ENCODE peak calls at places on chromosomes 3 and 15, in five cellular contexts. P is body of pancreas, V is HCT116, J is uterus, O is right lobe of liver. Q is an unnamed sample. For H3K4me1 and H3K36me3, the result is how much of the 10 kb centered on the place peaks cover.

GRCh38 chr3:149615731-149616221 is 42.0 kb downstream of the WWTR1 start:
- DNase-seq in J (no peak), V (no peak), P (no peak), O (no peak), Q (no peak)

GRCh38 chr15:45548753-45549520 is 26.4 kb upstream of the SLC30A4 start:
- DNase-seq in V (no peak), P (no peak), O (no peak), J (no peak), Q (no peak)

GRCh38 chr3:158570999-158571702 is at the start of gene MLF1:
- DNase-seq in P (peak), V (peak), O (peak), J (peak), Q (no peak)

GRCh38 chr3:107217161-107217560 is 160.1 kb upstream of the CCDC54 start:
- DNase-seq in J (no peak), P (no peak), O (no peak), V (peak), Q (no peak)

GRCh38 chr15:52158084-52158765 is 33.0 kb downstream of the GNB5 start:
- DNase-seq in P (no peak), O (no peak), J (no peak), V (no peak), Q (no peak)

GRCh38 chr15:44501768-44502366 is 35.1 kb upstream of the EIF3J start:
- DNase-seq in P (no peak), J (no peak), O (no peak), V (peak), Q (no peak)

GRCh38 chr15:56660943-56661342 is 72.4 kb downstream of the ZNF280D start:
- DNase-seq in J (no peak), P (no peak), V (no peak), O (no peak), Q (no peak)

GRCh38 chr3:30073622-30074021 is 532.8 kb upstream of the TGFBR2 start:
- DNase-seq in O (no peak), V (peak), P (no peak), J (no peak), Q (no peak)

GRCh38 chr3:59749291-59749690 is 699.5 kb upstream of the CFAP20DC start:
- DNase-seq in P (no peak), J (no peak), O (no peak), V (no peak), Q (no peak)

GRCh38 chr15:57389991-57390390 is 13.7 kb downstream of the CGNL1 start:
- DNase-seq in J (no peak), O (no peak), P (no peak), V (no peak), Q (no peak)

GRCh38 chr3:72633534-72633933 is 214.7 kb downstream of the SHQ1 start:
- DNase-seq in J (no peak), V (no peak), O (no peak), P (no peak), Q (no peak)

GRCh38 chr3:195764961-195765706 is 44.4 kb downstream of the MUC20 start:
- DNase-seq in O (no peak), J (no peak), P (no peak), V (no peak), Q (no peak)

GRCh38 chr3:184615396-184615795 is 53.8 kb downstream of the EPHB3 start:
- DNase-seq in P (no peak), O (no peak), V (no peak), J (no peak), Q (no peak)

GRCh38 chr3:16936233-16936632 is 51.5 kb downstream of the PLCL2 start:
- DNase-seq in O (no peak), J (no peak), V (no peak), P (no peak), Q (no peak)

GRCh38 chr15:69893863-69894262 is 203.9 kb downstream of the TLE3 start:
- DNase-seq in O (no peak), P (no peak), V (no peak), J (peak), Q (no peak)

GRCh38 chr3:74167926-74168325 is 446.5 kb downstream of the CNTN3 start:
- DNase-seq in O (no peak), P (no peak), V (no peak), J (no peak), Q (no peak)

GRCh38 chr3:178623666-178624255 is 87.5 kb downstream of the KCNMB2 start:
- DNase-seq in P (no peak), O (no peak), V (no peak), J (no peak), Q (no peak)

GRCh38 chr15:85305050-85305449 is 75.4 kb upstream of the AKAP13 start:
- DNase-seq in J (no peak), P (no peak), O (no peak), V (no peak), Q (no peak)

GRCh38 chr3:193872265-193872753 is 263.6 kb upstream of the HES1 start:
- DNase-seq in O (peak), V (peak), J (no peak), P (peak), Q (peak)

GRCh38 chr3:27568393-27568792 is 84.2 kb upstream of the SLC4A7 start:
- DNase-seq in V (no peak), P (peak), J (peak), O (no peak), Q (no peak)

GRCh38 chr15:81852826-81853225 is 193.0 kb downstream of the MEX3B start:
- DNase-seq in P (no peak), V (no peak), O (no peak), J (no peak), Q (no peak)

GRCh38 chr3:61454806-61455205 is 106.6 kb upstream of the PTPRG start:
- DNase-seq in J (no peak), O (no peak), P (no peak), V (no peak), Q (no peak)

GRCh38 chr15:80948651-80949292 is 40.8 kb downstream of the MESD start:
- DNase-seq in J (no peak), O (no peak), V (no peak), P (no peak), Q (no peak)

GRCh38 chr15:68385240-68385561 is 46.8 kb downstream of the ITGA11 start:
- DNase-seq in P (no peak), J (peak), O (peak), V (no peak), Q (no peak)

GRCh38 chr15:84880822-84881519 is 3.5 kb upstream of the SLC28A1 start:
- DNase-seq in P (no peak), O (no peak), V (no peak), J (no peak), Q (no peak)

GRCh38 chr3:193686665-193687506 is 93.9 kb downstream of the OPA1 start:
- DNase-seq in J (no peak), P (no peak), O (no peak), V (no peak), Q (no peak)

GRCh38 chr3:3800685-3801509 is 1.7 kb downstream of the LRRN1 start:
- DNase-seq in O (peak), V (no peak), J (no peak), P (peak), Q (no peak)

GRCh38 chr3:3801510-3801841 is 2.2 kb downstream of the LRRN1 start:
- DNase-seq in O (no peak), J (no peak), V (no peak), P (no peak), Q (no peak)

GRCh38 chr3:3806856-3807255 is 7.6 kb downstream of the LRRN1 start:
- DNase-seq in V (no peak), J (no peak), O (no peak), P (no peak), Q (no peak)

GRCh38 chr3:3802021-3802420 is 2.8 kb downstream of the LRRN1 start:
- DNase-seq in J (no peak), V (no peak), P (no peak), O (no peak), Q (no peak)

GRCh38 chr3:3806092-3806491 is 6.9 kb downstream of the LRRN1 start:
- DNase-seq in V (no peak), P (no peak), O (no peak), J (no peak), Q (no peak)
- H3K4me1 ChIP-seq in V (under half), P (under half), O (under half), J (under half), Q (under half)

GRCh38 chr3:52200981-52201679 is 3.2 kb downstream of the ALAS1 start:
- DNase-seq in V (no peak), O (no peak), J (no peak), P (no peak), Q (no peak)
- H3K36me3 ChIP-seq in V (under half), O (under half), J (under half), P (under half), Q (under half)

DNA sequence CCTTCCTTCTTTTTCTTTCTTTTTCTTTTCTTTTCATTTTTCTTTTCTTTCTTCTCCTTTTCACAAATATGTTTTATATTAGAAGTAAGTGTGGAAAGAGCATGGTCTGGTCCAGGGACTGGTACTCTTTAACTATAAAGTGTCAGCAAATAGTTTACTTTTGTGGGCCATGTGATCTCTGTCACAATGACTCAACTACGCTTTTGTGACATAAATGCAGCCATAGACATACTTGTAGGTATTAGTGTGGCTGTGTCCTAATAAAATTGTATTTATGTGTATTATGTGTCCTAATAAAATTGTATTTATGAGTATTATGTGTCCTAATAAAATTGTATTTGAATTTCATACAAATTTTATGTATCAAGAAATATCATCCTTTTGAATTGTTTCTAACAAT is 749.1 kb upstream of the ARPP21 start:
- DNase-seq in O (no peak), P (no peak), J (no peak), V (no peak), Q (no peak)
- TF ChIP-seq CTCF in O (no peak), P (no peak), J (no peak), V (no peak), Q (no peak)

DNA sequence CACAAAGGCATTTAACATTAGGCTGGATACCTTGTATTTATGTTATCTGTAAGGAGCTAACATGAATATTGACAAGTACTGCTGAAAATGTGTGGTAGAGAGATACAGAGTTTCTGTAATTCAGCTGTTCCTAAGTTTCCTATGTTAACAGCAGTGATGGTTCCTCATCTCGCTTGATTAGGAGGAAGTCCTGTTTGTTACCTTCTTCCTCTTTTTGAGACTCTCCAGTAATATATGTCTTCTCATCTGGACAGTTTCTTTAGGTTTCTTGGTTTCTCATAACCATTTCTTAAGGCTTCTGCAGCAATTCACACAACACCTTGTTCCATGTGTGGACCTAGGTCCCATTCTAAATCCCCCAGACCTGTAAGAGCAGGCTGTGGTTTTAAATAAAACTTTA is 11.4 kb upstream of the PEX5L start:
- DNase-seq in P (no peak), O (no peak), J (no peak), V (no peak), Q (no peak)
- H3K4me1 ChIP-seq in P (under half), O (under half), J (under half), V (under half), Q (under half)

DNA sequence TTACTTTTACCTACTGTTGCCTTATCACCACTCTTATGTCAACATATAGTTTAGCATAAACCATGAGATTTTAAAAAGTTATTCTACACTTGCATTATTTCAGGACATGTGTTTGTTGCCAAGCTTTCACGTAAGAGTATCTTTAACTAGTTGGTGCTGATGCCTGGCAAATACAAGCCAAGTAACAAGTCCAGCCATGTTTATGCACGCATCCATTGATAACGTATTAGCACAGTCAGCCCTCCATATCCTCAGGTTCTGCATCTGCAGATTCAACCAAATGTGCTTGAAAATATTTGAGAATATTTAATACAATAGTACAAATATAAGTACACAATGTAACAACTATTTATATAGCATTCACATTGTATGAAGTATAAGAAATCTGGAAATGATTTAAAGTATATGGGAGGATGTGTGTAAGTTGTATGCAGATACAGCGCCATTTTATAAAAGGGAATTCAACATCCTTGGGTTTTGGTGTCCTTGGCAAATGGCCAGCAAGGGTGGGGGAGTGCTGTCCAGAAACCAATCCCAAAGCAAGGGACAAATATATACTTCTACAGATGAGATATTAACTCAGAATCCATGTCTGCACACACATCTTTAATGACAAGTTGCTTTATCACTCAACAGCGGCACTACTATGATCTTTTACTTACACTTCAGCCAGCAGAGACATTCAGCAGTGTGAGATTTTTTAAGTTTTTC is 8.7 kb upstream of the SETD5 start:
- DNase-seq in J (no peak), P (no peak), O (no peak), V (no peak), Q (no peak)
- H3K36me3 ChIP-seq in J (under half), P (under half), O (under half), V (under half), Q (under half)

DNA sequence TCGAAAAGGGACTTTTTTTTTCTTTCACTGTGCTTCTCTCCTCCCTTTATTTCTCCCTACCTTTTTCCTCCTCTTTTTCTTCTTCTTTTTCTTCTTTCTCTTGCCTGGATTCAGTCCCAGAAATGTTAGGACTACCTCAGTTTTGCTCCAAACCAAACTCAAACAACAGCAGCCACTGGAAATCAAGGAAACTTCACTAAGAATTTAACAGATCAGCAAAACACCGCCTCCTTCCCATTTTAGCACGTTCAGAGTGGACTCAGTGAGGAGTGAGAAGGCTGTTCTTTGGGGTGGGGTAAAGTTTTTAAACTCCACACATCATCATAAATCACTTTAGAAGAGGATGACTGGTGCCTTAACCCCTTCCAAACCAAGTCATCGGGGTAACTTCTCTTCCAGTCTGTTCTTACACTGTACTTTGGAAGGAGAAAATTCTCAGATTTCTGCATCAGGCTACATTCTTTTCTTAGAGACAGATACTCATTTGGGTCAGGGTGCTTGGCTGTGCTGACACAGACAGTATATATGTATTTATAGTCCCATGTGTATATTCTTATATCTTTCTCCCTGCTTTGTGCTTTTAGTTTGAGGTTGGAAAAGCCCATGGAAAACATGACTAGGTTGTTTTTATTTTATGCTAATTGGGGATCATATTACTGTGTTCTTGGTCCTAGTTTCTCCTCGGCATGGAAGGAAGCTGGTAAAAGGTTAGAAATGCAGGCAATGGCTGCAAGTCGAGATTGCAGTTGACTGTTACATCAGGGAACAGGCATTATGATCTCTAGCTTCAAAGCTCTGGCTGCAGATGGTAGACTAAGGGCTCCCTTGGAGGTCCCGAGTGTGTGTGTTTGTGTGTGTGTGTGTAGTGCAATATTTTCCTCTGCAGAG is at the start of gene CCDC80:
- DNase-seq in P (peak), J (peak), V (peak), O (no peak), Q (peak)
- TF ChIP-seq CTCF in P (no peak), J (no peak), V (no peak), O (no peak), Q (no peak)

GRCh38 chr3:79922633-79923032 is 154.8 kb upstream of the ROBO1 start:
- DNase-seq in O (no peak), J (no peak), P (no peak), V (no peak), Q (no peak)

GRCh38 chr3:79917561-79917960 is 149.8 kb upstream of the ROBO1 start:
- DNase-seq in P (no peak), V (no peak), J (no peak), O (no peak), Q (no peak)
- H3K4me1 ChIP-seq in P (under half), V (under half), J (under half), O (under half), Q (under half)

GRCh38 chr3:11555211-11555782 is 88.4 kb downstream of the VGLL4 start:
- DNase-seq in O (no peak), J (no peak), V (no peak), P (no peak), Q (no peak)
- H3K36me3 ChIP-seq in O (under half), J (under half), V (under half), P (under half), Q (under half)

DNA sequence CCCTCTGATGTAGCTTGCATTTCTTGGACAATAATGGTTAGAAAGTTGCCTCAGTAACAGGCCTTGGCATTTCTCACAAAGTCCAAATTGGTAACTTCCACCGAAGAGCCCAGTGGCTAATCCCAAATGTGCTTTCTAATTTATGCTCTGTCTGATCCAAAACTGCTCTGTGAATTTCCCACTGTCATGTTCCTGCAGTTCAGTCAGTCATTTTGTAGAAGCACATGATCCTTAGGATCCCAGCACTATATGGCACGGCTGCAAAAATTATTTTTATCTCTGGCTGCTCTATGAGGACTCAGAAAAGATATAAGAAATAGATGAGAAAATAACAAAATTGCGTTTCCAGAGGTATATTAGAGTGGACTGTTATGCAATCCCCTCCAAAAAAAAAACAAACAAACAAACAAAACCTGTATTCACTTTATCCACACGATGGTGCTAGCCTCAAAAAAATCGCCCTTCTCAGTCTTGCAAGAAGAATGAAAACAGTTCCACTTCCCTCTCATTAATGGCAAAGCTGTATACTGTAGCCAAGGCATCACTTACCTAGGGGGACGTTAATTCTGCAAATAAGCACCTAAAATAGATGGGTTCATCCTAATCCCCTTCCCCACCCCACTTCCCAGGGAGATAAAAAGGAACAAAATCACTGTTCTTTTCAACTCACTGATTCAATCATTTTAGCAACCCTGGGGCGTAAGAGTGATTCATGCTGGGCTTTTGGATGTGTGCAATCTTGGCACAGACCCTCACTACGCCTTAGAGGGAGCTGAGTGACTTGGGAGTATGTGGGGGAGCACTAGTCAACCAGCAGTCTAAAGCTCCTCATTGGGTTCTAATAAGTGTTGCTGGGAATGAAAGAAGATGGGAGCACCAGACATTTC is 61.3 kb downstream of the TMCO5A start:
- DNase-seq in O (no peak), J (peak), P (peak), V (peak), Q (peak)
- TF ChIP-seq CTCF in O (peak), J (peak), P (peak), V (peak), Q (peak)

GRCh38 chr15:64847016-64847415 is 5.3 kb downstream of the PLEKHO2 start:
- DNase-seq in J (no peak), P (no peak), V (no peak), O (no peak), Q (no peak)

GRCh38 chr15:64845826-64846225 is 4.1 kb downstream of the PLEKHO2 start:
- DNase-seq in V (no peak), J (no peak), O (no peak), P (no peak), Q (no peak)

GRCh38 chr15:64847448-64847847 is 5.7 kb downstream of the PLEKHO2 start:
- DNase-seq in P (no peak), J (no peak), V (no peak), O (no peak), Q (no peak)

GRCh38 chr15:64845183-64845611 is 3.5 kb downstream of the PLEKHO2 start:
- DNase-seq in J (no peak), O (no peak), P (no peak), V (no peak), Q (no peak)

GRCh38 chr15:64846246-64846645 is 4.5 kb downstream of the PLEKHO2 start:
- DNase-seq in P (no peak), O (no peak), V (no peak), J (no peak), Q (no peak)
- H3K4me1 ChIP-seq in P (under half), O (under half), V (under half), J (under half), Q (under half)